ENCODE peak calls at places on chromosomes 2 and 18, in four cellular contexts. M is epithelial cell of esophagus, L is IMR-90, R is NCI-H460. N is an unnamed sample.

GRCh38 chr2:171723724-171724683 is 36.7 kb downstream of the DYNC1I2 start:
- DNase-seq in M (no peak), L (peak), R (no peak), N (peak)

GRCh38 chr2:70062270-70062669 is 25.0 kb upstream of the PCBP1 start:
- DNase-seq in M (no peak), L (no peak), R (no peak), N (no peak)

GRCh38 chr2:233037078-233037477 is 4.6 kb downstream of the NEU2 start:
- DNase-seq in M (peak), L (peak), R (no peak), N (no peak)

GRCh38 chr2:210399440-210400041 is 77.0 kb downstream of the LANCL1 start:
- DNase-seq in M (peak), L (peak), R (peak), N (peak)

GRCh38 chr18:7482342-7482741 is 84.8 kb upstream of the PTPRM start:
- DNase-seq in M (peak), L (no peak), R (no peak), N (no peak)

GRCh38 chr2:20457027-20457426 is 10.2 kb downstream of the RHOB start:
- DNase-seq in M (no peak), L (peak), R (no peak), N (no peak)

GRCh38 chr18:56831988-56832387 is 180.8 kb downstream of the WDR7 start:
- DNase-seq in M (no peak), L (peak), R (no peak), N (no peak)

GRCh38 chr2:203909192-203909945 is 27.2 kb upstream of the ICOS start:
- DNase-seq in M (peak), L (peak), R (peak), N (peak)

GRCh38 chr2:42345986-42346385 is 15.0 kb downstream of the COX7A2L start:
- DNase-seq in M (no peak), L (no peak), R (no peak), N (peak)

GRCh38 chr18:57154389-57154788 is 7.5 kb downstream of the BOD1L2 start:
- DNase-seq in M (no peak), L (no peak), R (no peak), N (no peak)

GRCh38 chr2:134133622-134134312 is 120.1 kb upstream of the MGAT5 start:
- DNase-seq in M (no peak), L (no peak), R (no peak), N (no peak)

GRCh38 chr2:149076863-149077412 is 38.4 kb downstream of the LYPD6B start:
- DNase-seq in M (no peak), L (no peak), R (no peak), N (no peak)

GRCh38 chr2:240405654-240406313 is 29.7 kb upstream of the GPC1 start:
- DNase-seq in M (no peak), L (no peak), R (no peak), N (no peak)

GRCh38 chr2:172970660-172971059 is 105.0 kb upstream of the MAP3K20 start:
- DNase-seq in M (no peak), L (no peak), R (no peak), N (peak)

GRCh38 chr2:164661349-164661748 is 40.1 kb upstream of the GRB14 start:
- DNase-seq in M (peak), L (peak), R (no peak), N (no peak)

GRCh38 chr2:121038431-121038830 is 246.6 kb downstream of the TFCP2L1 start:
- DNase-seq in M (no peak), L (no peak), R (no peak), N (no peak)

GRCh38 chr18:63518178-63519012 is 23.8 kb upstream of the SERPINB12 start:
- DNase-seq in M (peak), L (peak), R (peak), N (peak)

GRCh38 chr2:234914371-234915154 is 37.3 kb upstream of the SH3BP4 start:
- DNase-seq in M (no peak), L (no peak), R (no peak), N (no peak)

GRCh38 chr2:105806994-105807393 is 62.3 kb downstream of the NCK2 start:
- DNase-seq in M (no peak), L (no peak), R (no peak), N (no peak)

GRCh38 chr18:48548404-48548771 is 9.6 kb downstream of the CTIF start:
- DNase-seq in M (peak), L (no peak), R (peak), N (no peak)

GRCh38 chr2:152477347-152478092 is 142.5 kb downstream of the FMNL2 start:
- DNase-seq in M (peak), L (peak), R (no peak), N (no peak)

GRCh38 chr2:14524803-14525080 is 107.8 kb upstream of the LRATD1 start:
- DNase-seq in M (peak), L (peak), R (no peak), N (no peak)

GRCh38 chr2:156399950-156400703 is 36.1 kb upstream of the GPD2 start:
- DNase-seq in M (peak), L (peak), R (peak), N (peak)

GRCh38 chr18:74139888-74140287 is 7.7 kb downstream of the FBXO15 start:
- DNase-seq in M (peak), L (peak), R (peak), N (no peak)

GRCh38 chr2:172195836-172196376 is 93.2 kb upstream of the DLX2 start:
- DNase-seq in M (peak), L (no peak), R (no peak), N (no peak)

GRCh38 chr2:64727013-64727767 is 73.5 kb upstream of the SERTAD2 start:
- DNase-seq in M (no peak), L (no peak), R (no peak), N (no peak)

GRCh38 chr2:128452536-128453530 is 134.2 kb upstream of the HS6ST1 start:
- DNase-seq in M (no peak), L (no peak), R (no peak), N (no peak)